ENCODE peak calls at places on chromosomes 3 and 15, in nine cellular contexts. One of them, this sample, is unnamed.

GRCh38 chr15:51750942-51751686 is at the start of gene TMOD2:
- DNase-seq in foreskin fibroblast: peak
- DNase-seq in GM13977: peak
- DNase-seq in endothelial cell of umbilical vein: no peak
- DNase-seq in sigmoid colon: peak
- DNase-seq in B cell: peak
- DNase-seq in astrocyte of the spinal cord: peak
- DNase-seq in neural crest cell: peak
- DNase-seq in A549: peak
- DNase-seq in this sample: peak

GRCh38 chr3:23760871-23761373 is 44.8 kb upstream of the UBE2E1 start:
- DNase-seq in astrocyte of the spinal cord: no peak
- DNase-seq in A549: no peak
- DNase-seq in sigmoid colon: no peak
- DNase-seq in GM13977: peak
- DNase-seq in neural crest cell: no peak
- DNase-seq in endothelial cell of umbilical vein: no peak
- DNase-seq in foreskin fibroblast: no peak
- DNase-seq in B cell: peak
- DNase-seq in this sample: no peak

GRCh38 chr15:75712668-75713337 is at the start of gene CSPG4:
- DNase-seq in astrocyte of the spinal cord: peak
- DNase-seq in B cell: no peak
- DNase-seq in A549: no peak
- DNase-seq in foreskin fibroblast: peak
- DNase-seq in neural crest cell: peak
- DNase-seq in endothelial cell of umbilical vein: no peak
- DNase-seq in sigmoid colon: peak
- DNase-seq in GM13977: no peak
- DNase-seq in this sample: no peak

GRCh38 chr15:78978601-78979179 is 33.8 kb upstream of the CTSH start:
- DNase-seq in neural crest cell: no peak
- DNase-seq in GM13977: no peak
- DNase-seq in endothelial cell of umbilical vein: no peak
- DNase-seq in astrocyte of the spinal cord: no peak
- DNase-seq in foreskin fibroblast: no peak
- DNase-seq in sigmoid colon: no peak
- DNase-seq in B cell: no peak
- DNase-seq in A549: no peak
- DNase-seq in this sample: no peak

GRCh38 chr3:139797724-139798343 is 120.1 kb upstream of the NMNAT3 start:
- DNase-seq in neural crest cell: peak
- DNase-seq in endothelial cell of umbilical vein: no peak
- DNase-seq in A549: peak
- DNase-seq in B cell: no peak
- DNase-seq in astrocyte of the spinal cord: peak
- DNase-seq in sigmoid colon: no peak
- DNase-seq in foreskin fibroblast: peak
- DNase-seq in GM13977: peak
- DNase-seq in this sample: no peak

GRCh38 chr3:9870978-9871377 is 9.1 kb downstream of the CIDEC start:
- DNase-seq in B cell: no peak
- DNase-seq in astrocyte of the spinal cord: peak
- DNase-seq in endothelial cell of umbilical vein: no peak
- DNase-seq in A549: peak
- DNase-seq in foreskin fibroblast: peak
- DNase-seq in neural crest cell: no peak
- DNase-seq in sigmoid colon: no peak
- DNase-seq in GM13977: no peak
- DNase-seq in this sample: no peak

GRCh38 chr3:182149594-182149993 is 437.9 kb downstream of the SOX2 start:
- DNase-seq in astrocyte of the spinal cord: no peak
- DNase-seq in A549: no peak
- DNase-seq in sigmoid colon: no peak
- DNase-seq in neural crest cell: no peak
- DNase-seq in B cell: no peak
- DNase-seq in endothelial cell of umbilical vein: no peak
- DNase-seq in foreskin fibroblast: no peak
- DNase-seq in GM13977: no peak
- DNase-seq in this sample: no peak

GRCh38 chr3:165040186-165040585 is 38.1 kb downstream of the SI start:
- DNase-seq in sigmoid colon: no peak
- DNase-seq in B cell: no peak
- DNase-seq in astrocyte of the spinal cord: no peak
- DNase-seq in A549: no peak
- DNase-seq in GM13977: no peak
- DNase-seq in endothelial cell of umbilical vein: no peak
- DNase-seq in foreskin fibroblast: no peak
- DNase-seq in neural crest cell: no peak
- DNase-seq in this sample: no peak

GRCh38 chr15:70275461-70276138 is 177.9 kb upstream of the TLE3 start:
- DNase-seq in endothelial cell of umbilical vein: peak
- DNase-seq in B cell: peak
- DNase-seq in A549: no peak
- DNase-seq in foreskin fibroblast: no peak
- DNase-seq in neural crest cell: no peak
- DNase-seq in astrocyte of the spinal cord: no peak
- DNase-seq in GM13977: no peak
- DNase-seq in sigmoid colon: no peak
- DNase-seq in this sample: no peak

GRCh38 chr3:177777699-177778098 is 580.4 kb upstream of the TBL1XR1 start:
- DNase-seq in endothelial cell of umbilical vein: peak
- DNase-seq in neural crest cell: peak
- DNase-seq in astrocyte of the spinal cord: peak
- DNase-seq in sigmoid colon: no peak
- DNase-seq in GM13977: peak
- DNase-seq in foreskin fibroblast: peak
- DNase-seq in B cell: no peak
- DNase-seq in A549: peak
- DNase-seq in this sample: no peak

GRCh38 chr3:154184582-154184981 is 63.4 kb downstream of the ARHGEF26 start:
- DNase-seq in neural crest cell: no peak
- DNase-seq in GM13977: no peak
- DNase-seq in A549: no peak
- DNase-seq in B cell: no peak
- DNase-seq in sigmoid colon: no peak
- DNase-seq in astrocyte of the spinal cord: no peak
- DNase-seq in foreskin fibroblast: no peak
- DNase-seq in endothelial cell of umbilical vein: no peak
- DNase-seq in this sample: peak

GRCh38 chr15:40155270-40155910 is 5.5 kb upstream of the BUB1B start:
- DNase-seq in GM13977: no peak
- DNase-seq in A549: no peak
- DNase-seq in astrocyte of the spinal cord: no peak
- DNase-seq in endothelial cell of umbilical vein: no peak
- DNase-seq in sigmoid colon: no peak
- DNase-seq in B cell: no peak
- DNase-seq in foreskin fibroblast: no peak
- DNase-seq in neural crest cell: no peak
- DNase-seq in this sample: no peak

GRCh38 chr15:39919396-39919739 is 698 bp downstream of the GPR176 start:
- DNase-seq in foreskin fibroblast: no peak
- DNase-seq in endothelial cell of umbilical vein: no peak
- DNase-seq in B cell: no peak
- DNase-seq in neural crest cell: peak
- DNase-seq in A549: no peak
- DNase-seq in sigmoid colon: no peak
- DNase-seq in GM13977: no peak
- DNase-seq in astrocyte of the spinal cord: no peak
- DNase-seq in this sample: no peak

GRCh38 chr3:125146601-125147490 is 65.7 kb downstream of the SLC12A8 start:
- DNase-seq in A549: no peak
- DNase-seq in GM13977: no peak
- DNase-seq in endothelial cell of umbilical vein: no peak
- DNase-seq in astrocyte of the spinal cord: no peak
- DNase-seq in foreskin fibroblast: no peak
- DNase-seq in B cell: peak
- DNase-seq in neural crest cell: no peak
- DNase-seq in sigmoid colon: peak
- DNase-seq in this sample: no peak

GRCh38 chr3:128081846-128082245 is 29.6 kb downstream of the SEC61A1 start:
- DNase-seq in endothelial cell of umbilical vein: no peak
- DNase-seq in astrocyte of the spinal cord: peak
- DNase-seq in sigmoid colon: peak
- DNase-seq in B cell: no peak
- DNase-seq in A549: peak
- DNase-seq in foreskin fibroblast: peak
- DNase-seq in GM13977: no peak
- DNase-seq in neural crest cell: no peak
- DNase-seq in this sample: no peak

GRCh38 chr3:141603473-141604035 is 116.7 kb downstream of the RASA2 start:
- DNase-seq in GM13977: no peak
- DNase-seq in B cell: no peak
- DNase-seq in sigmoid colon: no peak
- DNase-seq in neural crest cell: no peak
- DNase-seq in endothelial cell of umbilical vein: no peak
- DNase-seq in foreskin fibroblast: no peak
- DNase-seq in A549: no peak
- DNase-seq in astrocyte of the spinal cord: no peak
- DNase-seq in this sample: no peak

GRCh38 chr3:78604328-78604727 is 1163.5 kb downstream of the ROBO1 start:
- DNase-seq in GM13977: no peak
- DNase-seq in endothelial cell of umbilical vein: peak
- DNase-seq in A549: no peak
- DNase-seq in B cell: no peak
- DNase-seq in astrocyte of the spinal cord: peak
- DNase-seq in neural crest cell: no peak
- DNase-seq in foreskin fibroblast: peak
- DNase-seq in sigmoid colon: no peak
- DNase-seq in this sample: no peak

GRCh38 chr3:197501879-197502620 is 53.7 kb downstream of the BDH1 start:
- DNase-seq in neural crest cell: no peak
- DNase-seq in B cell: no peak
- DNase-seq in sigmoid colon: no peak
- DNase-seq in A549: peak
- DNase-seq in astrocyte of the spinal cord: peak
- DNase-seq in GM13977: peak
- DNase-seq in endothelial cell of umbilical vein: peak
- DNase-seq in foreskin fibroblast: peak
- DNase-seq in this sample: no peak

GRCh38 chr15:67076147-67076843 is 10.9 kb downstream of the SMAD3 start:
- DNase-seq in sigmoid colon: no peak
- DNase-seq in B cell: peak
- DNase-seq in endothelial cell of umbilical vein: peak
- DNase-seq in GM13977: peak
- DNase-seq in foreskin fibroblast: peak
- DNase-seq in astrocyte of the spinal cord: peak
- DNase-seq in A549: peak
- DNase-seq in neural crest cell: no peak
- DNase-seq in this sample: no peak

GRCh38 chr3:108394563-108394962 is 98.2 kb downstream of the HHLA2 start:
- DNase-seq in neural crest cell: no peak
- DNase-seq in foreskin fibroblast: no peak
- DNase-seq in B cell: no peak
- DNase-seq in GM13977: no peak
- DNase-seq in sigmoid colon: no peak
- DNase-seq in A549: no peak
- DNase-seq in astrocyte of the spinal cord: no peak
- DNase-seq in endothelial cell of umbilical vein: no peak
- DNase-seq in this sample: no peak

GRCh38 chr15:78399081-78399480 is 38.9 kb upstream of the IREB2 start:
- DNase-seq in astrocyte of the spinal cord: no peak
- DNase-seq in A549: no peak
- DNase-seq in B cell: no peak
- DNase-seq in foreskin fibroblast: peak
- DNase-seq in GM13977: no peak
- DNase-seq in neural crest cell: no peak
- DNase-seq in endothelial cell of umbilical vein: no peak
- DNase-seq in sigmoid colon: no peak
- DNase-seq in this sample: no peak

GRCh38 chr3:12194669-12195161 is 36.0 kb upstream of the TIMP4 start:
- DNase-seq in A549: peak
- DNase-seq in astrocyte of the spinal cord: no peak
- DNase-seq in GM13977: no peak
- DNase-seq in foreskin fibroblast: peak
- DNase-seq in neural crest cell: no peak
- DNase-seq in B cell: no peak
- DNase-seq in sigmoid colon: no peak
- DNase-seq in endothelial cell of umbilical vein: no peak
- DNase-seq in this sample: no peak

GRCh38 chr3:66475386-66476020 is 25.3 kb downstream of the LRIG1 start:
- DNase-seq in A549: no peak
- DNase-seq in astrocyte of the spinal cord: no peak
- DNase-seq in sigmoid colon: no peak
- DNase-seq in B cell: no peak
- DNase-seq in foreskin fibroblast: no peak
- DNase-seq in GM13977: no peak
- DNase-seq in endothelial cell of umbilical vein: no peak
- DNase-seq in neural crest cell: no peak
- DNase-seq in this sample: no peak
- TF ChIP-seq CTCF in A549: no peak
- TF ChIP-seq CTCF in astrocyte of the spinal cord: no peak
- TF ChIP-seq CTCF in sigmoid colon: no peak
- TF ChIP-seq CTCF in B cell: no peak
- TF ChIP-seq CTCF in foreskin fibroblast: no peak
- TF ChIP-seq CTCF in GM13977: no peak
- TF ChIP-seq CTCF in endothelial cell of umbilical vein: no peak
- TF ChIP-seq CTCF in neural crest cell: no peak
- TF ChIP-seq CTCF in this sample: no peak

GRCh38 chr3:69051796-69052566 is at the start of gene TMF1:
- DNase-seq in astrocyte of the spinal cord: peak
- DNase-seq in neural crest cell: peak
- DNase-seq in A549: peak
- DNase-seq in GM13977: peak
- DNase-seq in foreskin fibroblast: peak
- DNase-seq in endothelial cell of umbilical vein: peak
- DNase-seq in sigmoid colon: peak
- DNase-seq in B cell: peak
- DNase-seq in this sample: peak
- TF ChIP-seq CTCF in astrocyte of the spinal cord: peak
- TF ChIP-seq CTCF in neural crest cell: no peak
- TF ChIP-seq CTCF in A549: no peak
- TF ChIP-seq CTCF in GM13977: no peak
- TF ChIP-seq CTCF in foreskin fibroblast: no peak
- TF ChIP-seq CTCF in endothelial cell of umbilical vein: no peak
- TF ChIP-seq CTCF in sigmoid colon: no peak
- TF ChIP-seq CTCF in B cell: no peak
- TF ChIP-seq CTCF in this sample: no peak

GRCh38 chr3:26015752-26016151 is 225.9 kb downstream of the OXSM start:
- DNase-seq in foreskin fibroblast: no peak
- DNase-seq in GM13977: no peak
- DNase-seq in sigmoid colon: no peak
- DNase-seq in astrocyte of the spinal cord: no peak
- DNase-seq in A549: no peak
- DNase-seq in endothelial cell of umbilical vein: no peak
- DNase-seq in B cell: no peak
- DNase-seq in neural crest cell: no peak
- DNase-seq in this sample: no peak
- TF ChIP-seq CTCF in foreskin fibroblast: no peak
- TF ChIP-seq CTCF in GM13977: no peak
- TF ChIP-seq CTCF in sigmoid colon: no peak
- TF ChIP-seq CTCF in astrocyte of the spinal cord: no peak
- TF ChIP-seq CTCF in A549: no peak
- TF ChIP-seq CTCF in endothelial cell of umbilical vein: no peak
- TF ChIP-seq CTCF in B cell: no peak
- TF ChIP-seq CTCF in neural crest cell: no peak
- TF ChIP-seq CTCF in this sample: no peak

DNA sequence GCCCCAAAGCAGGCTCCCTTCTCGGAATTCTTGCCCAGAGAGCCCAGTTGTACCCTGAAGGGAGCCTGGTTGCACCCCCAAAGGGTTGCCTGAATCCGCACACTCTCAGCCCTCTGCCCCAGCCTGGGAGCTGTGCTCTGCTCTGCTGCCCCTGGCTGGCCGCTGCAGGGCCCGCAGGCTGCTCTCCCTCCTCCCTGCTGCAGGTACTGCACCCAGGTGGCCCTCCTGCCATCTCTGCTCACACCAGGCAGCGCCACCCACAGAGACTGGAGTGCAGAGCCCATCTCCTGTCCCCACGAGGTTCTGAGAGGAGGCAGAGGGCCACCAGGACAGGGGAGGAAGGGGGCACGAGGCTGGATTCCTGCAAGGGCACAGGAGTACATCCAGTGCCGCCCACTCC is 134.2 kb upstream of the NSMCE3 start:
- DNase-seq in endothelial cell of umbilical vein: no peak
- DNase-seq in neural crest cell: no peak
- DNase-seq in GM13977: no peak
- DNase-seq in B cell: no peak
- DNase-seq in foreskin fibroblast: no peak
- DNase-seq in astrocyte of the spinal cord: no peak
- DNase-seq in sigmoid colon: no peak
- DNase-seq in A549: peak
- DNase-seq in this sample: no peak
- TF ChIP-seq CTCF in endothelial cell of umbilical vein: no peak
- TF ChIP-seq CTCF in neural crest cell: no peak
- TF ChIP-seq CTCF in GM13977: no peak
- TF ChIP-seq CTCF in B cell: no peak
- TF ChIP-seq CTCF in foreskin fibroblast: no peak
- TF ChIP-seq CTCF in astrocyte of the spinal cord: no peak
- TF ChIP-seq CTCF in sigmoid colon: no peak
- TF ChIP-seq CTCF in A549: no peak
- TF ChIP-seq CTCF in this sample: no peak